ENCODE peak calls at places on chromosomes 6 and 20, in seven cellular contexts. S is trophoblast cell, B is IMR-90, O is H9, Y is H1, M is mesenchymal stem cell, G is mesendoderm. Q is an unnamed sample.

GRCh38 chr6:121055572-121056163 is 278.6 kb downstream of the TBC1D32 start:
- DNase-seq in M (peak; percentile 64), G (peak; percentile 64), S (peak; percentile 2), O (no peak), Y (no peak), B (peak; percentile 52), Q (peak; percentile 53)

GRCh38 chr6:140078552-140079126 is 704.2 kb upstream of the CITED2 start:
- DNase-seq in Y (no peak), S (no peak), B (peak; percentile 92), G (no peak), O (no peak), M (peak; percentile 75), Q (no peak)

GRCh38 chr20:22339091-22339881 is 245.1 kb downstream of the FOXA2 start:
- DNase-seq in S (peak; percentile 27), M (peak; percentile 63), B (peak; percentile 63), O (no peak), Y (peak; percentile 57), G (peak; percentile 68), Q (peak; percentile 71)

GRCh38 chr20:59428441-59429205 is 128.2 kb downstream of the EDN3 start:
- DNase-seq in Y (no peak), G (peak; percentile 33), O (no peak), S (no peak), B (no peak), M (no peak), Q (no peak)

GRCh38 chr6:15607603-15608002 is 55.2 kb downstream of the DTNBP1 start:
- DNase-seq in B (no peak), Y (no peak), O (no peak), G (no peak), M (no peak), S (no peak), Q (no peak)

GRCh38 chr6:156509496-156509895 is 267.7 kb upstream of the ARID1B start:
- DNase-seq in B (no peak), O (no peak), S (no peak), M (no peak), Y (no peak), G (no peak), Q (no peak)

GRCh38 chr20:35174458-35175216 is 2.8 kb downstream of the PROCR start:
- DNase-seq in M (no peak), B (no peak), O (peak; percentile 89), S (peak; percentile 4), Y (peak; percentile 74), G (peak; percentile 49), Q (no peak)

GRCh38 chr6:126351960-126352359 is 12.0 kb downstream of the CENPW start:
- DNase-seq in Y (no peak), M (no peak), O (no peak), S (no peak), B (no peak), G (no peak), Q (no peak)

GRCh38 chr6:40882321-40882720 is 156.7 kb downstream of the UNC5CL start:
- DNase-seq in Y (no peak), G (no peak), B (no peak), M (no peak), S (no peak), O (no peak), Q (no peak)

GRCh38 chr20:44938637-44939036 is 21.6 kb downstream of the TOMM34 start:
- DNase-seq in S (no peak), M (no peak), O (no peak), Y (no peak), B (no peak), G (no peak), Q (no peak)

GRCh38 chr6:44843734-44844133 is 456.2 kb downstream of the CDC5L start:
- DNase-seq in S (no peak), B (no peak), G (no peak), O (no peak), Y (no peak), M (no peak), Q (no peak)

GRCh38 chr20:19888269-19888669 is 128.9 kb upstream of the NAA20 start:
- DNase-seq in Y (no peak), G (no peak), B (no peak), O (no peak), M (peak; percentile 70), S (no peak), Q (no peak)

GRCh38 chr20:52439385-52439784 is 247.8 kb upstream of the ZFP64 start:
- DNase-seq in Y (no peak), S (no peak), B (no peak), O (no peak), M (no peak), G (peak; percentile 31), Q (no peak)

GRCh38 chr6:41455818-41456217 is 90.4 kb upstream of the FOXP4 start:
- DNase-seq in S (no peak), O (no peak), Y (no peak), B (no peak), G (peak; percentile 86), M (no peak), Q (no peak)

GRCh38 chr20:36527331-36528125 is 13.8 kb upstream of the MYL9 start:
- DNase-seq in O (no peak), B (no peak), M (no peak), S (no peak), G (no peak), Y (no peak), Q (no peak)

GRCh38 chr6:24004062-24004461 is 122.0 kb upstream of the NRSN1 start:
- DNase-seq in M (peak; percentile 8), O (no peak), B (no peak), S (no peak), Y (no peak), G (no peak), Q (no peak)

GRCh38 chr20:32476684-32477593 is 108.2 kb downstream of the NOL4L start:
- DNase-seq in G (no peak), S (no peak), M (no peak), O (no peak), Y (no peak), B (no peak), Q (no peak)

GRCh38 chr6:38477680-38478260 is 162.0 kb downstream of the BTBD9 start:
- DNase-seq in S (no peak), O (peak; percentile 31), Y (no peak), B (no peak), G (peak; percentile 94), M (no peak), Q (peak; percentile 14)

GRCh38 chr6:158660331-158660730 is 10.5 kb downstream of the SYTL3 start:
- DNase-seq in B (no peak), O (peak; percentile 59), S (peak; percentile 19), G (no peak), M (no peak), Y (peak; percentile 61), Q (no peak)

GRCh38 chr6:37433657-37434271 is 743 bp downstream of the CMTR1 start:
- DNase-seq in M (peak; percentile 34), S (no peak), G (peak; percentile 22), B (peak; percentile 12), Y (no peak), O (no peak), Q (no peak)

GRCh38 chr6:52407467-52407866 is 12.7 kb upstream of the EFHC1 start:
- DNase-seq in Y (no peak), M (peak; percentile 79), S (no peak), B (peak; percentile 61), O (no peak), G (peak; percentile 75), Q (peak; percentile 36)

GRCh38 chr6:148857817-148858390 is 111.1 kb downstream of the UST start:
- DNase-seq in B (peak; percentile 95), M (peak; percentile 91), O (no peak), Y (no peak), S (peak; percentile 4), G (no peak), Q (no peak)
- H3K4ac ChIP-seq in B (peak overlapping the region; percentile 64), M (no peak overlapping the region), O (no peak overlapping the region), Y (no peak overlapping the region), S (no peak overlapping the region), G (no peak overlapping the region), Q (no peak overlapping the region)

GRCh38 chr20:63224272-63225081 is 8.5 kb upstream of the YTHDF1 start:
- DNase-seq in G (peak; percentile 41), M (peak; percentile 61), Y (no peak), B (peak; percentile 44), S (peak; percentile 86), O (no peak), Q (no peak)
- H3K9ac ChIP-seq in G (no peak overlapping the region), M (no peak overlapping the region), Y (no peak overlapping the region), B (no peak overlapping the region), S (no peak overlapping the region), O (no peak overlapping the region), Q (no peak overlapping the region)

GRCh38 chr6:136521891-136522290 is 28.3 kb downstream of the MAP7 start:
- DNase-seq in M (no peak), Y (no peak), O (no peak), S (no peak), B (no peak), G (no peak), Q (no peak)
- H3K4ac ChIP-seq in M (no peak overlapping the region), Y (no peak overlapping the region), O (no peak overlapping the region), S (no peak overlapping the region), B (no peak overlapping the region), G (no peak overlapping the region), Q (no peak overlapping the region)

GRCh38 chr6:162726997-162727346 is 594 bp downstream of the PRKN start:
- DNase-seq in B (no peak), G (peak; percentile 22), S (no peak), M (peak; percentile 10), O (no peak), Y (no peak), Q (no peak)

GRCh38 chr6:162727347-162728176 is at the start of the genes PACRG and PRKN:
- DNase-seq in O (peak; percentile 100), G (peak; percentile 100), B (peak; percentile 85), S (peak; percentile 100), Y (peak; percentile 99), M (peak; percentile 98), Q (peak; percentile 99)

GRCh38 chr6:162728177-162728571 is 400 bp downstream of the PACRG start:
- DNase-seq in O (no peak), G (no peak), M (no peak), S (no peak), B (no peak), Y (no peak), Q (no peak)

GRCh38 chr6:162730502-162730901 is 2.7 kb downstream of the PACRG start:
- DNase-seq in S (no peak), B (no peak), Y (no peak), G (no peak), M (no peak), O (no peak), Q (no peak)

DNA sequence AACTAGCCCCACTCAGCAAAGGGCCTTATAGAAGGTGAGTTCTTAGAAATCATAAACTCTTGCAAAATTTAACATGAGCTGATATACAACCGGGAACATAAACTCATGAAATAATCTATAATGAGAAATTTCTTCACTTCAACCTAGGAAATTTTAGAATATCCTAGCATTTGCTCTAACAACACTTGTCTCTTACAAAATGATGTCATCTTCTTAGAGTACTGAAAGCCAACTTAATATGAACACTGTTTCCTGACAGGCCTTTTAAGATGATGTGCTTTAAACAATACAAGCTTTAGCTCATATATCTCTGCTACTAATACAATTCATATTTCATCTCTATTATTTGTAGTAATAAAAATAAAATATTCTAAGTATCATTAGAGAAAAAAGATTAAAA is 932 bp downstream of the PACRG start:
- DNase-seq in B (no peak), O (no peak), Y (no peak), S (no peak), M (no peak), G (no peak), Q (no peak)
- H3K9ac ChIP-seq in B (no peak overlapping the region), O (no peak overlapping the region), Y (no peak overlapping the region), S (no peak overlapping the region), M (peak overlapping the region; percentile 96), G (no peak overlapping the region), Q (no peak overlapping the region)

GRCh38 chr6:5175635-5176034 is 85.1 kb downstream of the LYRM4 start:
- DNase-seq in B (no peak), G (no peak), Y (no peak), M (no peak), S (no peak), O (no peak), Q (no peak)
- H3K4ac ChIP-seq in B (no peak overlapping the region), G (no peak overlapping the region), Y (no peak overlapping the region), M (no peak overlapping the region), S (no peak overlapping the region), O (no peak overlapping the region), Q (no peak overlapping the region)

Q was measured in neuronal stem cell.